ENCODE peak calls at places on chromosomes 3 and 15, in nine cellular contexts. S, C, O, E, V, T, M, W and X are unnamed samples.

GRCh38 chr3:138082992-138083386 is 32.4 kb downstream of the DZIP1L start:
- DNase-seq in S (no peak), V (no peak), M (no peak), C (no peak), O (peak), T (no peak), E (no peak), W (no peak), X (no peak)

GRCh38 chr15:68806220-68807105 is 14.2 kb downstream of the ANP32A start:
- DNase-seq in T (no peak), E (peak), S (peak), W (no peak), O (no peak), V (no peak), C (no peak), M (no peak), X (no peak)

GRCh38 chr3:150798122-150798618 is 35.2 kb upstream of the SIAH2 start:
- DNase-seq in M (no peak), W (no peak), V (no peak), O (no peak), T (no peak), C (no peak), S (no peak), E (no peak), X (no peak)

GRCh38 chr15:49103002-49103401 is 52.4 kb downstream of the COPS2 start:
- DNase-seq in S (no peak), C (no peak), M (peak), T (no peak), O (peak), W (no peak), V (no peak), E (no peak), X (no peak)

GRCh38 chr15:68285243-68285980 is 7.9 kb downstream of the FEM1B start:
- DNase-seq in O (peak), M (no peak), C (no peak), S (no peak), E (no peak), V (no peak), W (no peak), T (peak), X (no peak)

GRCh38 chr3:186487819-186488218 is 56.4 kb downstream of the CRYGS start:
- DNase-seq in O (no peak), T (no peak), E (no peak), C (no peak), V (no peak), M (no peak), W (no peak), S (no peak), X (no peak)

GRCh38 chr3:147397155-147397888 is 9.0 kb downstream of the ZIC4 start:
- DNase-seq in S (no peak), O (no peak), C (no peak), W (no peak), E (no peak), T (no peak), V (no peak), M (no peak), X (no peak)

GRCh38 chr3:71784914-71785593 is at the start of gene PROK2:
- DNase-seq in O (peak), T (no peak), V (peak), W (no peak), S (no peak), M (no peak), C (peak), E (no peak), X (no peak)

GRCh38 chr15:91431041-91431715 is 331.1 kb downstream of the SV2B start:
- DNase-seq in W (no peak), M (no peak), C (no peak), T (no peak), E (no peak), V (no peak), O (no peak), S (no peak), X (no peak)

GRCh38 chr3:69094467-69095205 is 9.9 kb downstream of the ARL6IP5 start:
- DNase-seq in V (no peak), C (no peak), E (no peak), M (no peak), S (no peak), W (no peak), T (no peak), O (peak), X (no peak)

GRCh38 chr15:70702584-70702983 is 60.8 kb downstream of the UACA start:
- DNase-seq in S (no peak), V (no peak), T (no peak), O (no peak), W (no peak), M (no peak), C (no peak), E (no peak), X (no peak)

GRCh38 chr3:190585771-190586630 is 72.1 kb downstream of the IL1RAP start:
- DNase-seq in C (no peak), E (no peak), W (no peak), O (peak), M (peak), V (peak), S (no peak), T (no peak), X (peak)

GRCh38 chr3:146166450-146167222 is 5.7 kb upstream of the PLOD2 start:
- DNase-seq in O (peak), W (no peak), E (no peak), S (no peak), C (no peak), M (peak), V (no peak), T (no peak), X (no peak)

GRCh38 chr3:137121704-137122314 is 164.0 kb downstream of the IL20RB start:
- DNase-seq in W (no peak), C (no peak), S (no peak), E (no peak), T (no peak), M (no peak), O (peak), V (peak), X (no peak)

GRCh38 chr15:75235051-75235673 is 23.0 kb upstream of the GOLGA6C start:
- DNase-seq in W (no peak), C (no peak), S (no peak), V (no peak), M (no peak), E (no peak), O (no peak), T (no peak), X (no peak)

GRCh38 chr3:155443821-155444220 is 150.3 kb upstream of the STRIT1 start:
- DNase-seq in V (no peak), S (no peak), E (no peak), W (no peak), M (no peak), C (no peak), O (peak), T (no peak), X (no peak)